ENCODE peak calls at places on chromosomes 11 and 22, in four cellular contexts. K is Peyer's patch, R is osteocyte, L is AG04450. H is an unnamed sample.

GRCh38 chr11:8832571-8833260 is 78.3 kb upstream of the AKIP1 start:
- DNase-seq in L (peak), K (no peak), R (peak), H (peak)

GRCh38 chr11:113906038-113906437 is 1.4 kb downstream of the HTR3B start:
- DNase-seq in L (peak), K (no peak), R (no peak), H (no peak)

GRCh38 chr22:47407626-47408025 is 645.2 kb downstream of the TBC1D22A start:
- DNase-seq in R (peak), L (no peak), K (no peak), H (no peak)

GRCh38 chr11:13338437-13339069 is 61.0 kb downstream of the BMAL1 start:
- DNase-seq in L (no peak), K (no peak), R (no peak), H (no peak)

GRCh38 chr11:127471662-127472061 is 471.1 kb upstream of the KIRREL3 start:
- DNase-seq in L (no peak), K (no peak), R (no peak), H (no peak)

GRCh38 chr22:35480627-35481565 is 59.7 kb upstream of the RASD2 start:
- DNase-seq in L (no peak), R (no peak), K (peak), H (no peak)

GRCh38 chr22:40541300-40541699 is 95.2 kb downstream of the MRTFA start:
- DNase-seq in K (no peak), L (no peak), R (no peak), H (peak)

GRCh38 chr11:83367745-83368144 is 81.6 kb upstream of the CCDC90B start:
- DNase-seq in L (no peak), K (no peak), R (no peak), H (no peak)

GRCh38 chr11:108121274-108122155 is at the start of gene ACAT1:
- DNase-seq in R (peak), K (peak), L (peak), H (peak)

GRCh38 chr22:50502628-50503474 is 4.7 kb downstream of the LMF2 start:
- DNase-seq in K (no peak), L (no peak), R (no peak), H (no peak)

GRCh38 chr22:40819741-40820140 is 595 bp upstream of the SLC25A17 start:
- DNase-seq in L (no peak), K (no peak), R (no peak), H (no peak)

GRCh38 chr11:131685906-131686305 is 315.5 kb downstream of the NTM start:
- DNase-seq in K (no peak), R (peak), L (no peak), H (no peak)

GRCh38 chr11:56841210-56841810 is 92.8 kb upstream of the OR9G4 start:
- DNase-seq in L (peak), K (no peak), R (no peak), H (peak)

GRCh38 chr11:95544095-95544795 is 245.3 kb downstream of the FAM76B start:
- DNase-seq in K (no peak), R (no peak), L (no peak), H (no peak)

GRCh38 chr22:37088108-37088605 is 21.4 kb downstream of the TMPRSS6 start:
- DNase-seq in R (no peak), L (no peak), K (no peak), H (no peak)

GRCh38 chr11:19605500-19606371 is 106.9 kb upstream of the NAV2 start:
- DNase-seq in L (no peak), K (no peak), R (no peak), H (no peak)

GRCh38 chr11:129880311-129880710 is 15.1 kb downstream of the NFRKB start:
- DNase-seq in L (no peak), K (no peak), R (no peak), H (no peak)

GRCh38 chr22:37904572-37905533 is 1.2 kb upstream of the MICALL1 start:
- DNase-seq in R (no peak), L (peak), K (no peak), H (no peak)

GRCh38 chr11:3056296-3057068 is 741 bp downstream of the CARS1 start:
- DNase-seq in L (no peak), K (peak), R (no peak), H (no peak)

GRCh38 chr11:118618991-118619375 is 11.6 kb downstream of the PHLDB1 start:
- DNase-seq in K (peak), R (no peak), L (no peak), H (no peak)

GRCh38 chr11:19658344-19658743 is 54.3 kb upstream of the NAV2 start:
- DNase-seq in L (no peak), R (no peak), K (no peak), H (no peak)

GRCh38 chr11:19232910-19233503 is 7.7 kb downstream of the E2F8 start:
- DNase-seq in L (peak), K (no peak), R (no peak), H (no peak)

GRCh38 chr11:43868852-43869567 is 11.6 kb upstream of the ALKBH3 start:
- DNase-seq in L (no peak), R (no peak), K (no peak), H (peak)

GRCh38 chr11:62853279-62853965 is 14.0 kb upstream of the WDR74 start:
- DNase-seq in L (no peak), K (no peak), R (no peak), H (no peak)

GRCh38 chr11:3224730-3225098 is 6.1 kb upstream of the MRGPRG start:
- DNase-seq in L (no peak), K (no peak), R (no peak), H (no peak)

GRCh38 chr22:43293661-43294392 is 49.3 kb downstream of the SCUBE1 start:
- DNase-seq in L (peak), R (no peak), K (peak), H (no peak)

GRCh38 chr11:18749681-18750319 is 23.8 kb upstream of the IGSF22 start:
- DNase-seq in K (no peak), L (peak), R (no peak), H (no peak)

GRCh38 chr11:15551897-15552851 is 437.5 kb downstream of the INSC start:
- DNase-seq in K (no peak), L (no peak), R (no peak), H (no peak)

GRCh38 chr11:86475027-86475426 is 100.3 kb downstream of the CCDC81 start:
- DNase-seq in K (no peak), L (no peak), R (no peak), H (no peak)

GRCh38 chr11:82978422-82979099 is 77.0 kb downstream of the DDIAS start:
- DNase-seq in R (no peak), L (peak), K (no peak), H (no peak)

GRCh38 chr11:113623114-113623513 is 83.0 kb downstream of the TMPRSS5 start:
- DNase-seq in K (no peak), L (no peak), R (no peak), H (no peak)

GRCh38 chr11:26851696-26852095 is 129.8 kb upstream of the SLC5A12 start:
- DNase-seq in K (no peak), L (no peak), R (no peak), H (no peak)

DNA sequence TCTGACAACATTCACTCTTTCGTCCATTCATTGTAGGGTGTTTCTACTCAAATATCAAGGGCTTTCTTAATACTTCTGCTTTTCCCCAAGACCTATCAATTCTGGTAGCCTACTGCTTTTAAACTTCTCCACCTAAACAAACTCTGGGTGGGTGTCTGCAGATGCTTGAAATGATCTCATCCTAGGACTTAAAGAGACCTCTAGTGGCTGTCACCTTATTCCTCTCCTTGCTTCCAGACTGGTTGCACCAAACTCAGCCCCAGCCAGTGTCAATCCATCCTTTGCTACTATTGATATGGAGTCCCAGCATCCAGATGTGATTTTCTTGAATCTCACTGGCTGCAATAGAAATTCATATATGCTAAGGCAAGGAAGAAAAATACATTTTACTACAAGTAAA is 274.7 kb downstream of the NXPE2 start:
- DNase-seq in R (no peak), K (no peak), L (no peak), H (no peak)
- TF ChIP-seq CTCF in R (no peak), K (peak), L (no peak), H (no peak)

DNA sequence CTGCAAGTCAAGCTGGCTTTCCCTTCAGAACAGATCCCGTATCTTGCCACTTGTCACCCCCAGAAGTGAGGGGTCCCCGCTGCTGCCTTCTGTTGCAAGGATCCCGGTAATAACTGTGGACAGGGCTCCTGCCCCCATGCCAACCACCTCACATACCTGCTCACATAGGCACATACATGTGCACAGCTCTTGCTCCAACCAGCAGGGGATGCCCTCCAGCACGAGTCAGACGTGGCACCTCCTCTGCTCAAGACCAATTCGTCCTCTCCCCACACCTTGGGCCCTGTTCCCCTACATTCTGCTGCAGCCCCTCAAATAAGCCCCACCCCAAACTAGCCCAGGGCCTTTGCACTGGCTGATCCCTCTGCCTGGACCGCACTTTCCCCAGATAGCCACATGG is 163.3 kb downstream of the CRYBB2 start:
- DNase-seq in K (no peak), L (no peak), R (no peak), H (no peak)
- TF ChIP-seq CTCF in K (no peak), L (peak), R (no peak), H (no peak)

DNA sequence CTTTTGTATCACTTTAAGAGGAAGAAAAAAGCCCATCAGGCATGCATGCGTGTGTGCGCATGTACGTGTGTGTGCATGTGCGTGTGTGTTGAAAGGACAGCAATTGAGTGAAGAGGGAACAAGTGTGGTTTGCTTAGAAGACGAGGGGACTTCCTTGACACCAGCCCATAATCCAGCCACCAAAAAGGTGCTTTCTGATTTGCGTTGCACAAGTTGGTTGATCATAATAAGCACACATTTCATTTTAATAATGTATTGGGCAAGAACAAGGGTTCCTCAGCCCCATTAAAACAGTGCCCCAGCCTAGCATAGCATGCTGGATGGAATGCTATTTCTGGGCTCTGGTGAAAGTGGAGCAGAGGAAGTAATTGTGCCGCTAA is 493.1 kb downstream of the MIAT start:
- DNase-seq in K (no peak), R (no peak), L (no peak), H (no peak)
- TF ChIP-seq CTCF in K (no peak), R (no peak), L (no peak), H (no peak)

DNA sequence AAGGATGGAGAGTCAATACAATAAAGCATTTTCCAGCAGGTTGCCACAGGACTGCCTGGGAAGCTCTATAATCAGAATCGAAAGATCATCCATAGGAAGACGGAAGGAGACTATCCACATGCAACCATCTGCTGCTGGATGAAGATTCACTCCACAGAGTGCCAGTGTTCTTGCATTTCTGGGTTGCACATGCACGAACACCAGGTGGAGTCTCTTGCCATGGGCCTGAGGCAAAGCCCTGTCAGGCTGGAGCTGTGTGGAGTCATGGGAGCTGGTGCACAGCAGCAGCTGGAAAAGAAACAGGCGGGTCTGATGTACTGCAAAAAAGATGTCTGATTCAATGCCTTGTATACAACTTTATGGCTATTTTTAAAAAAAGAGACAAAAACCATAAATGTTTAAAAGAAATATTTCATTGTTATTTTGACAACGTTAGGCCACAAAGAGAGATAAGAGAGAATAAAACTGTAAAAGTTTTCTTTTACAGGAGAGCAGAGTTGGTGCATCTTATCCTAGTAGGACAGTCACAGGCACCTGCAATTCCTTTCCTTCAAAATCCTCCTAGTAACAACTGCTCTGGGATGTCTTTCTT is 12.9 kb upstream of the FAT3 start:
- DNase-seq in L (peak), K (no peak), R (no peak), H (no peak)
- TF ChIP-seq CTCF in L (peak), K (no peak), R (peak), H (no peak)

GRCh38 chr22:19042285-19043110 is 79.7 kb downstream of the DGCR2 start:
- DNase-seq in L (no peak), K (peak), R (no peak), H (no peak)
- TF ChIP-seq CTCF in L (no peak), K (no peak), R (no peak), H (no peak)

GRCh38 chr11:75597636-75598035 is 35.6 kb downstream of the SERPINH1 start:
- DNase-seq in L (no peak), R (no peak), K (no peak), H (peak)
- TF ChIP-seq CTCF in L (peak), R (peak), K (peak), H (peak)

H was measured in GM13976.